ENCODE peak calls at places on chromosomes 5 and 9, in four cellular contexts. I, F, D and C are unnamed samples.

GRCh38 chr5:73987915-73988314 is 361.9 kb downstream of the ARHGEF28 start:
- DNase-seq in I (no peak), F (no peak), D (no peak), C (no peak)

GRCh38 chr9:131609116-131609830 is 64.0 kb downstream of the PRRT1B start:
- DNase-seq in I (no peak), F (peak), D (peak), C (no peak)

GRCh38 chr9:81653240-81653639 is 36.1 kb downstream of the TLE1 start:
- DNase-seq in I (no peak), F (no peak), D (no peak), C (no peak)

GRCh38 chr5:120509056-120509455 is 45.0 kb downstream of the PRR16 start:
- DNase-seq in I (no peak), F (no peak), D (no peak), C (no peak)

GRCh38 chr9:34954225-34954624 is 3.9 kb upstream of the PHF24 start:
- DNase-seq in I (no peak), F (no peak), D (no peak), C (no peak)

GRCh38 chr5:91635950-91636349 is 252.8 kb upstream of the ARRDC3 start:
- DNase-seq in I (no peak), F (no peak), D (no peak), C (no peak)

GRCh38 chr5:16459451-16459850 is 6.1 kb downstream of the ZNF622 start:
- DNase-seq in I (no peak), F (no peak), D (no peak), C (no peak)

GRCh38 chr9:128007566-128008138 is 26.9 kb upstream of the EEIG1 start:
- DNase-seq in I (peak), F (no peak), D (peak), C (peak)

GRCh38 chr5:59390074-59390659 is 503.4 kb downstream of the PDE4D start:
- DNase-seq in I (peak), F (no peak), D (peak), C (peak)
- TF ChIP-seq MYC in I (no peak), F (no peak), D (no peak), C (no peak)

DNA sequence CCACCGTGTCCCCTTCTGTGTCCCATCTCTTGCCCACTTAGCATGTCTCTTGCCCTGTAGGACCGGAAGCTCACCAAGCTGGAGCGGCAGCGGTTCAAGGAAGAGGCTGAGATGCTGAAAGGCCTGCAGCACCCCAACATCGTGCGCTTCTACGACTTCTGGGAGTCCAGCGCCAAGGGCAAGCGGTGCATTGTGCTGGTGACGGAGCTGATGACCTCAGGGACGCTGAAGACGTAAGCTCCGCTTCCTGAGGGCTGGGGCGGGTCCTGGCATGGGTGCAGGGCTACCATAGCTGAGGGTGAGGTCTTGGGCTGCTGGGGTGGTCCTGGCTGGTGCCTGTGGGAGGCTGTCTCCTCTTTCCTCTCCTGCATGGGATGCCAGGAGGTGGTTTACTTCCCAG is 45.7 kb downstream of the WNK2 start:
- DNase-seq in I (no peak), F (no peak), D (no peak), C (no peak)
- TF ChIP-seq MYC in I (no peak), F (no peak), D (no peak), C (no peak)

DNA sequence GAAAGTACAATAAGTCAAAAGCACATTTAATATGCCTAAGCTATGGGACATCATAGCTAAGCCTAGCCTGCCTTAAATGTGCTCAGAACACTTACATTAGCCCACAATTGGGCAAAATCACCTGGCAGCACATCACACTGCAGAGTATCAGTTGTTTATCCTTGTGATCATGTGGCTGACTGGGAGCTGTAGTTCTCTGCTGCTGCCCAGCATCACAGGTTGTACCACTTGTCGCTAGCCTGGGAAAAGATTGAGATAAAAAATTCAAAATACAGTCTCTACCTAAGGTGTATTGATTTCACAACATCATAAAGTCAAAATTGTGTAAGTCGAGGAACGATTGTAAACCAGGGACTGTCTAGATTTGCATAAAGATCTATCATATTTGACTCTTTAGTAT is 58.6 kb downstream of the CAMK4 start:
- DNase-seq in I (no peak), F (no peak), D (no peak), C (no peak)
- TF ChIP-seq MYC in I (no peak), F (no peak), D (no peak), C (no peak)

DNA sequence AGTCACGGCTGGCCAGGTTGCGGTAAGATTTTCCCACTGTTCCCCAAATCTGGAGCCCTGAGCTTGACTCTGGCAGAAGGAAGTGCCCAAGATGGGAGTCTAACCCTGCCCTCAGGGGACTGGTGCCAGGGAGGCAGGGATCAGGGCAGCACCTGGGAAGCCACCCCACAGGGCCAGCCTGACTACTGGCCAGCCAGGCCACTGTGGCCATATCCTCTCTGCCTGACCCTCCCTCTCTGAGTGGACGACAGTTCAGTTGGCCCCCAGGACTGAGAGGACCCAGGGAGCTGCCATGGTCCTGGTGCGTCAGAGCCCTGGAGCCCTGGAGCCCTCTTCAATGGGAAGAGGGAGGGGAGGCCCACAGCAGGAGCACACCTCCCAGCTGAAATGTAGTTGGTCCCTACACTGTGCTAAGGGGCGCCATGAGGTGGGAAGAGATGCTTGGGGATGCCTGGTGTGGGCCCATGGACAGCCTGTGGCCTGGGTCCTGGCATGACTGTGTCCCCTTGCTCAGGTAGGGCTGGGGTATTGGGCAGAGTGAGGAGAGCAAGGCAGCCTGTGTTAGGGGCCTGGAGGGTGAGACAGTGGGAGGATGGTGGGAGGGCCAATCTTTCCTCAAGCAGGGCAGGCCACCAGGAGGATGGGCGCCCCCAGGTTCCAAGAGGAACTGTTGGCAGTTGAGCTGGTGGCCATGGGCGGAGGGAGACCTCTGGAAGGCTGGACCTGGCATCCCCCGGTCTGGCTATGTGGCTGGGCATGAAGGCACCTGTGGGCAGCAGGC is 81.1 kb downstream of the PHF2 start:
- DNase-seq in I (no peak), F (no peak), D (no peak), C (no peak)
- TF ChIP-seq MYC in I (no peak), F (no peak), D (no peak), C (no peak)

GRCh38 chr9:108356806-108357205 is 499.0 kb downstream of the ACTL7B start:
- DNase-seq in I (no peak), F (no peak), D (no peak), C (no peak)
- TF ChIP-seq MYC in I (no peak), F (no peak), D (no peak), C (no peak)

GRCh38 chr5:54243483-54244080 is 66.8 kb downstream of the ARL15 start:
- DNase-seq in I (peak), F (peak), D (peak), C (peak)
- TF ChIP-seq MYC in I (no peak), F (no peak), D (no peak), C (no peak)

DNA sequence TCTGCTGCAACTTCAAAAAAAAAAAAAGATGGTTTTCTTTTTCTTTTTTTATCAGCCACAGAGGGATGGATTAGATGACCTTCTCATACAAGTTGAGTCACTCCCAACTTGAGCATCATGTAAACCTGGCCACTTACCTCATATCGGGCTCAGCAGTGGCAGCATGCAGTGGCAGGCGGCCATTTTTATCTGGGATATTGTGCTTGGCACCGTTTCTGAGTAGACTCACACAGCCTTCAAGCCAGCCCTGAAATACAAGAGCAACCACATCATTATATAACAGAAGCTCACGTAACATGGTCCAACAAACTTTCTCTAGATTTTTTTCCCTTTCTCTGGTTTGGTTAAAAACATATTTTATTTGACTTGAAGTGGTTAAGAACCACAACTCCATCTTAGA is 62.6 kb downstream of the ANKRD55 start:
- DNase-seq in I (no peak), F (no peak), D (peak), C (no peak)
- TF ChIP-seq MYC in I (no peak), F (no peak), D (no peak), C (no peak)